ENCODE peak calls at places on chromosome 13, in seven cellular contexts. H is mucosa of descending colon, Y is tibial artery, B is fibroblast of lung, W is keratinocyte, C is psoas muscle, Q is aorta. D is an unnamed sample. For H3K4me1, the result is how much of the 10 kb centered on the place peaks cover.

GRCh38 chr13:75195479-75196111 is 286.4 kb downstream of the TBC1D4 start:
- DNase-seq in Q (no peak), H (no peak), Y (no peak), C (no peak), W (no peak), B (no peak), D (no peak)

GRCh38 chr13:77218274-77218673 is 108.6 kb downstream of the MYCBP2 start:
- DNase-seq in W (no peak), Y (no peak), C (no peak), Q (no peak), H (no peak), B (no peak), D (no peak)

GRCh38 chr13:111584101-111584500 is 263.7 kb downstream of the TEX29 start:
- DNase-seq in B (no peak), C (no peak), H (no peak), W (no peak), Q (peak), Y (no peak), D (no peak)

GRCh38 chr13:113642563-113642962 is 15.4 kb downstream of the ATP4B start:
- DNase-seq in H (no peak), Q (no peak), C (no peak), W (no peak), Y (peak), B (no peak), D (no peak)

GRCh38 chr13:76214001-76214400 is 577.9 kb downstream of the LMO7 start:
- DNase-seq in Y (no peak), W (no peak), B (no peak), Q (no peak), H (no peak), C (no peak), D (no peak)

GRCh38 chr13:49810825-49811526 is 18.5 kb upstream of the KPNA3 start:
- DNase-seq in C (peak), B (peak), W (no peak), Y (no peak), H (no peak), Q (no peak), D (no peak)

GRCh38 chr13:101942038-101942437 is 459.8 kb downstream of the FGF14 start:
- DNase-seq in B (peak), C (no peak), Q (no peak), W (peak), H (no peak), Y (no peak), D (no peak)

GRCh38 chr13:114161644-114162532 is 17.2 kb upstream of the CFAP97D2 start:
- DNase-seq in W (no peak), H (peak), C (peak), B (peak), Y (peak), Q (no peak), D (no peak)

GRCh38 chr13:113631341-113632095 is 26.5 kb downstream of the ATP4B start:
- DNase-seq in Y (no peak), Q (peak), C (no peak), W (no peak), B (no peak), H (no peak), D (no peak)

GRCh38 chr13:60147361-60147760 is 16.4 kb downstream of the DIAPH3 start:
- DNase-seq in Q (no peak), C (no peak), H (no peak), B (no peak), W (no peak), Y (no peak), D (no peak)

GRCh38 chr13:109271991-109272454 is 514.4 kb downstream of the IRS2 start:
- DNase-seq in Y (no peak), W (no peak), B (peak), H (no peak), C (no peak), Q (no peak), D (no peak)

GRCh38 chr13:111064661-111065060 is 50.4 kb upstream of the ARHGEF7 start:
- DNase-seq in Y (no peak), B (no peak), W (no peak), H (no peak), C (no peak), Q (no peak), D (no peak)

GRCh38 chr13:86563308-86563707 is 764.1 kb upstream of the SLITRK6 start:
- DNase-seq in W (no peak), B (peak), H (no peak), Q (no peak), C (no peak), Y (no peak), D (no peak)

GRCh38 chr13:67493835-67494234 is 263.7 kb upstream of the PCDH9 start:
- DNase-seq in B (peak), Y (no peak), W (no peak), H (no peak), C (no peak), Q (no peak), D (no peak)

GRCh38 chr13:103236213-103236612 is 170.0 kb upstream of the SLC10A2 start:
- DNase-seq in W (no peak), Q (no peak), B (no peak), Y (no peak), C (no peak), H (no peak), D (no peak)

GRCh38 chr13:109669956-109670355 is 116.4 kb downstream of the IRS2 start:
- DNase-seq in W (no peak), Q (no peak), Y (no peak), C (no peak), B (no peak), H (no peak), D (no peak)

GRCh38 chr13:97880298-97880675 is 73.2 kb upstream of the IPO5 start:
- DNase-seq in Y (no peak), H (no peak), B (no peak), C (no peak), Q (no peak), W (no peak), D (no peak)

GRCh38 chr13:99258210-99258860 is at the start of gene GPR18:
- DNase-seq in Q (no peak), H (no peak), Y (no peak), C (no peak), W (no peak), B (no peak), D (no peak)

GRCh38 chr13:37473035-37473434 is 125.5 kb downstream of the POSTN start:
- DNase-seq in H (no peak), B (no peak), W (no peak), C (no peak), Y (no peak), Q (no peak), D (no peak)

GRCh38 chr13:49926019-49926418 is 10.1 kb downstream of the SPRYD7 start:
- DNase-seq in H (no peak), Q (no peak), B (no peak), W (no peak), C (no peak), Y (no peak), D (no peak)

GRCh38 chr13:93751117-93751516 is 524.5 kb downstream of the GPC6 start:
- DNase-seq in H (no peak), B (no peak), Y (no peak), C (no peak), W (no peak), Q (no peak), D (no peak)

GRCh38 chr13:114002009-114002544 is 28.2 kb upstream of the C13orf46 start:
- DNase-seq in H (peak), B (no peak), W (no peak), Q (peak), Y (no peak), C (peak), D (no peak)

GRCh38 chr13:37141011-37141410 is 35.5 kb upstream of the CSNK1A1L start:
- DNase-seq in B (peak), C (no peak), H (no peak), Q (no peak), W (no peak), Y (no peak), D (no peak)

GRCh38 chr13:33169273-33169980 is 116.1 kb downstream of the STARD13 start:
- DNase-seq in Y (no peak), B (peak), Q (no peak), W (peak), C (no peak), H (no peak), D (no peak)

GRCh38 chr13:98435356-98435755 is 141.6 kb downstream of the STK24 start:
- DNase-seq in Y (no peak), H (no peak), Q (no peak), W (no peak), B (no peak), C (no peak), D (no peak)

GRCh38 chr13:111895896-111896821 is 170.8 kb upstream of the SOX1 start:
- DNase-seq in B (no peak), Q (peak), W (no peak), Y (peak), C (no peak), H (no peak), D (no peak)

GRCh38 chr13:63517376-63517775 is 2101.7 kb upstream of the PCDH20 start:
- DNase-seq in C (no peak), H (no peak), B (peak), Q (no peak), Y (no peak), W (no peak), D (no peak)

GRCh38 chr13:42875448-42876269 is 94.3 kb downstream of the FAM216B start:
- DNase-seq in B (no peak), Q (no peak), W (no peak), Y (no peak), C (no peak), H (no peak), D (no peak)

GRCh38 chr13:59680429-59681024 is 483.2 kb downstream of the DIAPH3 start:
- DNase-seq in C (no peak), Y (no peak), H (no peak), W (no peak), B (peak), Q (no peak), D (no peak)

GRCh38 chr13:39607876-39608275 is 4.9 kb upstream of the LHFPL6 start:
- DNase-seq in H (no peak), W (no peak), Q (no peak), C (no peak), Y (no peak), B (no peak), D (no peak)

GRCh38 chr13:101152184-101152583 is 264.1 kb downstream of the NALCN start:
- DNase-seq in Q (no peak), B (no peak), Y (no peak), C (no peak), W (no peak), H (no peak), D (no peak)

GRCh38 chr13:60837806-60838205 is 440.8 kb downstream of the TDRD3 start:
- DNase-seq in H (no peak), Y (no peak), Q (no peak), C (no peak), B (peak), W (no peak), D (no peak)

GRCh38 chr13:48319458-48320395 is 16.2 kb downstream of the RB1 start:
- DNase-seq in C (no peak), H (no peak), Q (no peak), W (no peak), B (no peak), Y (no peak), D (no peak)
- H3K4me3 ChIP-seq in C (no peak), H (no peak), Q (no peak), W (no peak), B (no peak), Y (peak), D (peak)

GRCh38 chr13:45084515-45084914 is 35.8 kb upstream of the GTF2F2 start:
- DNase-seq in B (no peak), H (no peak), Q (no peak), W (no peak), C (no peak), Y (no peak), D (no peak)
- H3K4me1 ChIP-seq in B (under half), H (under half), Q (under half), W (under half), C (under half), Y (under half), D (under half)

DNA sequence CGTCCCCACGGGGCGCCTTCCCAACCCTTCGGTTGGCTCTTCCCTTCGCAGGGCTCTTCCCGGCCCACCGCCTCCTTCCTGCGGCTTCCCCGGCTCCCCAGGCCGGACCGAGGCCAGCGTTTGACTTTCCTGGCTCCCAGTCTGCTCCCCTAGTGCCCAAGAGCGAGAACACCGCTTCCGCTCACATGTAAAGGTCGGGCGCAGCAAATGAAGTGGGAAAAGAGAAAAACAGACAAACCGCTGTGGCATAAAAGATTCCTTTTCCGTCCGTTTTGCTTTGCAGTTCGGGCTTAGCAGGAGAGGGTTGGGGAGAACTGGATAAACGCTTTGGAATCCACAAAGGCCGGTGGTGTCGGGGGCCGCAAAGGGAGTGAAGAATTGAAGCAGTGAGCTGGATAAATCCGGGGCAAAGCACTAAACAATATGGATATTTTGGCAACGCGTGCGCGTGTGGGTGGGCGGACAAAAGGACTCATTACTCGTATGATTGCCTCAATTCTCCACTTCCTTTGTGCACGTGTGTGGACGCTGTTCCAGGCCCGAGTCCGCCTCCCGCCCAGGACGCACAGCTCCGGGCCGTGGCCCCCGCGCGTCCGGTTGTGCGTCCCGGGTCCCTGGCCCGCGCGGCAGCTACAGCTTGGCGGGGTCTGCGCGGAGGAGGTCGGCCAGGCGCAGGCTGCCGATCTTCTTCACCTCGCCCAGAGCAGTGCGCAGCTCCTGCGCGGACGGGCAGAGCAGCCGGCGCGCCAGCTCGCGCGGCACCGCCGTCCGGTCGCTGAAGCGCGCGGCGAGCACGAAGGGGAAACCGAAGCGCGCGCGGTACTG is 8.6 kb upstream of the CDX2 start:
- DNase-seq in Y (peak), Q (no peak), C (no peak), B (no peak), W (no peak), H (no peak), D (no peak)
- H3K4me3 ChIP-seq in Y (peak), Q (no peak), C (peak), B (no peak), W (no peak), H (peak), D (no peak)

DNA sequence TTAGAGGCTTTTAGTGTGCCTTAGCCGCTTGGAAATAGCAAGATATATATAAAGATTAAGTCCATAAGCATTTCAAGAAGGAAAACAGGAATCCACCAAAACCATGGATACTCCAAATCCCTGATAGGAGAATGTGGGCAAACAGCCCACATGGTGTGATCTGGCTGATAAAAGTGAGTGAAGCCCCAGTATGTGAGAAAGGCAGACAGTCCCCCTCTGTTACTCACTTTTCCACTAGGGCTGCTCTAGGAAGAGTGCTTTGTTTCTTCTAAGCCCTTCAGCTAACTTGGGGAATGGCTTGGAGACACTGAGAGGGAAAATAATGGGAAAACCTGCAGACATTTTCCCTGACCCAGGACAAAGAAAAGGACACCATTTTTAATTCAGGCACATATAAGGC is 802.3 kb upstream of the PRR20A start:
- DNase-seq in Q (no peak), W (no peak), C (no peak), H (no peak), Y (no peak), B (no peak), D (no peak)
- H3K4me1 ChIP-seq in Q (under half), W (under half), C (under half), H (under half), Y (under half), B (under half), D (under half)

DNA sequence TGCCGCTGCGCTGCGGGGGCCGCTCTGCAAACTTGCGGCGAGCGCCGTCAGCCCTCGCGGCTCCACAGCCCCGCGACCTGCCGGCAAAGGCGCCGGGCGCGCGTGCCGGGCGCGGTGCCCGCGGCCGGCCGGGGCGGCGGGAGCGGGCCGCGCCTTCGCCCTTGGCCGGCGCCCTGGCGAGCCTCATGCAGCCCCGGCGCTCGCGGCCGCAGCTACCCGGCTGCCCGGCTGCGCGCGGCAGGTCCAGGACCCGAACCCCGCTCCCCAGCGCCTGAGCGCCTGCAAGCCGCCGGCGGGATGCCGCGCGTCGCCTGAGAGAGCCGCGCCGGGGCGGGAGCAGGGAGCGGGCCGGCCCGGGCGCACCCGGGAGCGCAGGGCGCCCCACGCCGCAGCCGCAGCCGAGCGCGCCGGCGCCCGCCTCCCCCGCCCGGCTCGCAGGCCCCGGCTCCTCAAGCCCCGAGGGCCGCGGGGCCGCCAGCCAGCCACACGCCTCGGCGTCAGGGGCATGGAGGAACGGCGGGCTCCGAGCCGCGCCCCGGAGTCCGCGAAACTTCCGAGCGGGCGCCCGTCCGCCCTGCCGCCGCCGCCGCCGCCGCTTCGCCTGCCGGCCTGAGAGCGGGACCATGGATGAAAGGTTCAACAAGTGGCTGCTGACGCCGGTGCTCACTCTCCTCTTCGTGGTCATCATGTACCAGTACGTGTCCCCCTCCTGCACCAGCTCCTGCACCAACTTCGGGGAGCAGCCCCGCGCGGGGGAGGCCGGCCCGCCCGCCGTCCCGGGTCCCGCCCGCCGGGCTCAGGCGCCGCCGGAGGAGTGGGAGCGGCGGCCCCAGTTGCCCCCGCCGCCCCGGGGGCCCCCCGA is 564 bp downstream of the HS6ST3 start:
- DNase-seq in B (peak), C (peak), W (no peak), Q (peak), H (no peak), Y (no peak), D (no peak)
- H3K4me3 ChIP-seq in B (peak), C (peak), W (peak), Q (peak), H (no peak), Y (peak), D (no peak)

DNA sequence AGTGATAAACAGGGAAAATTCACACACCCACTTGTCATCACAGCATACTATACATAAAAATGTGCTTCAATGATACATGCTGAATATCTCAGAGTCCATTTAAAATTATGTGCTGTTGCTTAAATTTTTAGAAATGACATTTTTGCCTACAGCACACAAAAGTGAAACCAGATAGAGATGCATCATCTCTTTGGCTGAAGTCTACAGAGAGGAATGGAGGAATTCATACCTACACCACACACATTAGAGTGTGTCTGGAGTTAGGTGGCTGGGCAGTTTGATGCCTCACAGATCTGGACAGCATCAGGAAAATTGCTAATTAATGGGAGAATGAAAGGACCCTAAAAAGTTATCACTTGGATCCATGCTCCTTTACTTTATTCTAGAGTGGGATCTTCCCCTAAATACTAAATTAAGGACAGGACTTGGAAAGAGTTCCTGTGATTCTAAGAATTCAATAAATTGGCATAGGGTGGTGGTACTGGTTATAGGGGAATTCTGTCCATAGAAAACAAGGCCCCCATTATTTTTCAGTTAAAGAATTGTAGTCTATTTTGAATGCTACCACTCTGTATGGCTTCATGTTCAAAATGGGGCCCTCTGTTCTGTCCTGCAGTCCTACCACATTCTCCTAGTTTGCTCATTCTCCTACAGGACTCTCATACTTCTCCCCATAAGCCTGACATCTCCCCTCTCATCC is 41.3 kb downstream of the RCBTB2 start:
- DNase-seq in W (no peak), C (no peak), Y (no peak), H (no peak), B (no peak), Q (no peak), D (no peak)
- H3K4me1 ChIP-seq in W (under half), C (under half), Y (under half), H (under half), B (under half), Q (under half), D (under half)

GRCh38 chr13:51772781-51773180 is 31.2 kb downstream of the DHRS12 start:
- DNase-seq in B (no peak), C (no peak), Q (no peak), H (no peak), Y (no peak), W (no peak), D (no peak)
- H3K4me3 ChIP-seq in B (no peak), C (no peak), Q (no peak), H (no peak), Y (no peak), W (no peak), D (no peak)

DNA sequence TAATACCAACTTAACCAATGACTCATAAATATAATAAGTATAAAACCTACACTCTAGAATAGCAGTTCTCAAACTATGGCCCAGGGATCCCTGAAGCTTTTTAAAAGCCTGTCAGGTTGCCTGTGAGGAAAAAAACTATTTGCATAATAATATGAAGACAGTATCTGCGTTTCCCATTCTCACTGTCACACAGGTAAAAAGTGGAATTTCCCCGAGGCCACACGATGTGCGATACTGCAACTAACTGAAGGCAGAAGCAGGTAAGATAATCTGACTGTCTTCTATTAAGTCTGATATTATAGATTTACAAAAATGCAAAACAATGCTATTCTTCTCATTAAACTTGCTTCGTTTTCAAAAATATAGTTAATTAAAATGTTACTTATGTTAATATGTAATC is 52.5 kb upstream of the EEF1AKMT1 start:
- DNase-seq in Y (no peak), C (no peak), W (no peak), Q (no peak), B (no peak), H (no peak), D (no peak)
- H3K4me1 ChIP-seq in Y (under half), C (under half), W (under half), Q (under half), B (under half), H (under half), D (under half)